ENCODE peak calls at places on chromosomes 4 and X, in five cellular contexts. L is tibial nerve, I is stomach, F is sigmoid colon, W is heart left ventricle. U is an unnamed sample. For H3K4me1, the result is how much of the 10 kb centered on the place peaks cover.

GRCh38 chrX:85516131-85516530 is 136.7 kb upstream of the POF1B start:
- DNase-seq in L (no peak), I (no peak), F (no peak), W (no peak), U (no peak)

GRCh38 chrX:153864101-153864500 is 21.9 kb downstream of the L1CAM start:
- DNase-seq in L (no peak), I (no peak), F (no peak), W (no peak), U (no peak)

GRCh38 chrX:76850851-76851250 is 423.3 kb downstream of the MAGEE1 start:
- DNase-seq in L (no peak), I (no peak), F (no peak), W (no peak), U (no peak)

GRCh38 chr4:180253419-180253818 is 1989.8 kb upstream of the TENM3 start:
- DNase-seq in L (no peak), I (no peak), F (no peak), W (no peak), U (no peak)

GRCh38 chr4:42906906-42907774 is 14.6 kb downstream of the GRXCR1 start:
- DNase-seq in L (no peak), I (peak), F (no peak), W (no peak), U (no peak)

GRCh38 chr4:89024051-89024675 is 32.8 kb downstream of the FAM13A start:
- DNase-seq in L (peak), I (peak), F (peak), W (peak), U (no peak)

GRCh38 chr4:34323549-34324325 is 1920.6 kb downstream of the ARAP2 start:
- DNase-seq in L (no peak), I (no peak), F (no peak), W (no peak), U (no peak)

GRCh38 chr4:65139998-65140397 is 530.3 kb downstream of the EPHA5 start:
- DNase-seq in L (no peak), I (no peak), F (no peak), W (no peak), U (no peak)

GRCh38 chr4:100009490-100009889 is 59.4 kb upstream of the H2AZ1 start:
- DNase-seq in L (no peak), I (no peak), F (no peak), W (no peak), U (no peak)

GRCh38 chr4:79886557-79886956 is 186.5 kb downstream of the ANTXR2 start:
- DNase-seq in L (no peak), I (no peak), F (no peak), W (no peak), U (no peak)

GRCh38 chr4:29970626-29971025 is 749.5 kb upstream of the PCDH7 start:
- DNase-seq in L (no peak), I (no peak), F (no peak), W (no peak), U (no peak)

GRCh38 chr4:118754890-118755289 is 69.7 kb downstream of the METTL14 start:
- DNase-seq in L (no peak), I (no peak), F (no peak), W (no peak), U (no peak)

GRCh38 chrX:119758682-119759332 is 419 bp downstream of the SOWAHD start:
- DNase-seq in L (no peak), I (peak), F (no peak), W (no peak), U (no peak)

GRCh38 chr4:147765121-147765521 is 33.2 kb downstream of the ARHGAP10 start:
- DNase-seq in L (no peak), I (no peak), F (no peak), W (no peak), U (no peak)

GRCh38 chr4:2248044-2248780 is 6.3 kb upstream of the HAUS3 start:
- DNase-seq in L (no peak), I (peak), F (no peak), W (no peak), U (no peak)

GRCh38 chr4:76803522-76803921 is 94.4 kb downstream of the SOWAHB start:
- DNase-seq in L (peak), I (no peak), F (no peak), W (no peak), U (no peak)

GRCh38 chr4:1718095-1718850 is 2.9 kb downstream of the TMEM129 start:
- DNase-seq in L (no peak), I (peak), F (no peak), W (no peak), U (no peak)

GRCh38 chr4:206054-206453 is 81.8 kb downstream of the ZNF718 start:
- DNase-seq in L (no peak), I (no peak), F (no peak), W (no peak), U (no peak)

GRCh38 chr4:152181150-152181549 is 354.7 kb downstream of the FBXW7 start:
- DNase-seq in L (no peak), I (no peak), F (no peak), W (no peak), U (no peak)

GRCh38 chr4:123398151-123398802 is 1.7 kb downstream of the SPRY1 start:
- DNase-seq in L (peak), I (peak), F (peak), W (peak), U (no peak)

GRCh38 chr4:8591626-8592365 is 769 bp upstream of the CPZ start:
- DNase-seq in L (no peak), I (no peak), F (no peak), W (no peak), U (no peak)

GRCh38 chr4:54554339-54554990 is 103.3 kb upstream of the KIT start:
- DNase-seq in L (peak), I (no peak), F (no peak), W (no peak), U (no peak)

GRCh38 chr4:1379801-1380331 is 26.4 kb downstream of the NKX1-1 start:
- DNase-seq in L (no peak), I (no peak), F (peak), W (no peak), U (no peak)

GRCh38 chrX:132092439-132093065 is 35.3 kb downstream of the FRMD7 start:
- DNase-seq in L (peak), I (peak), F (no peak), W (peak), U (no peak)

GRCh38 chr4:159024828-159025227 is 78.1 kb upstream of the RAPGEF2 start:
- DNase-seq in L (no peak), I (no peak), F (no peak), W (no peak), U (no peak)

GRCh38 chrX:78769933-78770332 is 22.4 kb downstream of the LPAR4 start:
- DNase-seq in L (no peak), I (no peak), F (no peak), W (no peak), U (no peak)

GRCh38 chr4:47372561-47372960 is 90.9 kb downstream of the COMMD8 start:
- DNase-seq in L (no peak), I (no peak), F (no peak), W (no peak), U (no peak)

GRCh38 chr4:151527699-151528098 is 118.7 kb downstream of the FHIP1A start:
- DNase-seq in L (no peak), I (no peak), F (no peak), W (no peak), U (no peak)

GRCh38 chr4:149645790-149646189 is 169.9 kb downstream of the IQCM start:
- DNase-seq in L (no peak), I (no peak), F (no peak), W (no peak), U (no peak)

GRCh38 chrX:23662853-23663252 is 4.4 kb upstream of the PRDX4 start:
- DNase-seq in L (no peak), I (no peak), F (no peak), W (no peak), U (no peak)

GRCh38 chrX:74536142-74537010 is 78.0 kb downstream of the RLIM start:
- DNase-seq in L (peak), I (peak), F (peak), W (peak), U (peak)

GRCh38 chr4:154732669-154733068 is 11.1 kb upstream of the LRAT start:
- DNase-seq in L (no peak), I (no peak), F (no peak), W (no peak), U (no peak)

GRCh38 chr4:85107553-85107952 is 141.1 kb upstream of the WDFY3 start:
- DNase-seq in L (no peak), I (no peak), F (no peak), W (no peak), U (no peak)

GRCh38 chr4:6571608-6572007 is 3.4 kb upstream of the MAN2B2 start:
- DNase-seq in L (no peak), I (no peak), F (no peak), W (no peak), U (no peak)

GRCh38 chrX:39814391-39814790 is 283.4 kb downstream of the BCOR start:
- DNase-seq in L (peak), I (no peak), F (no peak), W (no peak), U (no peak)

GRCh38 chr4:138910914-138911336 is 104.7 kb upstream of the NOCT start:
- DNase-seq in L (peak), I (peak), F (peak), W (peak), U (peak)

DNA sequence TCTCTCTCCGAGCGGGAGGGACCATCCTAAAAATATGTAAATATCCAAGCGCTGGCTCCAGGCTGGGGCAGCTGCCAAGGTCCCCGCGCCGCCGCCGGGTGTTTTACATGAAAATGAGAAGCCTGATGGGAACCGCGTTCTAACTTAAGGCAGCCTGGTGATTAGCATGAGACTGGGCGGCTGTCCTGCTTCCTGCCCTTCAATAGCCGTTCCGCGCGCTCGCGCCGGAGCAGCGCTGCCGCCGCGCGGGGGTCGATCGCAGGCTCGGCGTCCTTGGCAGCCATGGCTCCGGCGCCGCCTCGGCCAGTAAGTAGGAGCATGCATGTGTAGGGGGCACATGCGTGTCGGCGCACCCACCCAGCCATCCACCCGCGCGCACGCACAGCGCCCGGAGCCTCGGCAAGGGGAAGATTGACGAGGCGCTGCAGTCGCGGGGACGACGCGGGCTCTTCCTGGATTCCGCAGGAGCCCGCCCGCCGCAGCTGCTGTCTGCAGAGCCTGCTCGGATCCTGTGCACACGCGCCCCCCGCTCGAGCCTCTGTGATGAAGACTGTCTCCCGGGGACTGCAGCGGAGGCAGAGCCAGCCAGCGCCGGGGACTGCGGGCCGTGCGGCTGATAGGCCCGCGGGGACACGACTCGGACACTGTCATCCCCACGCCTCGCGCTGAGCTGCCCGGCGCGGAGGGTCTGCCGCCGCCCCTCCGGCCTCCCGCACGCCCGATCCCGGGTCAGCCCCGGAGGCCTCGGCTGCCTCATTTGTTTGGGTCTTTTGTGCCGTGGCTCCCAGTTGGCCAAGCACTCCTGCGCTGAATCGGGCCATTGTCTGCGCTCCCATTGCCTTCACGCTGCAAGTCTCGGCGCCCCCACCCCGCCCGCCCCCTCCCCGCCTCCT is 732 bp downstream of the STOX2 start:
- DNase-seq in L (peak), I (peak), F (no peak), W (peak), U (peak)
- TF ChIP-seq POLR2A in L (no peak), I (no peak), F (no peak), W (no peak), U (no peak)

GRCh38 chrX:2497961-2498780 is 2.6 kb downstream of the DHRSX start:
- DNase-seq in L (peak), I (peak), F (no peak), W (no peak), U (no peak)
- H3K4me1 ChIP-seq in L (under half), I (under half), F (under half), W (under half), U (under half)

GRCh38 chr4:22692736-22693135 is at the start of gene GBA3:
- DNase-seq in L (no peak), I (no peak), F (no peak), W (no peak), U (no peak)
- TF ChIP-seq CTCF in L (no peak), I (no peak), F (no peak), W (no peak), U (no peak)

GRCh38 chr4:184900184-184900583 is 74.4 kb upstream of the ACSL1 start:
- DNase-seq in L (no peak), I (no peak), F (no peak), W (no peak), U (no peak)

GRCh38 chr4:184898793-184899192 is 73.0 kb upstream of the ACSL1 start:
- DNase-seq in L (no peak), I (no peak), F (no peak), W (no peak), U (no peak)

GRCh38 chr4:184896868-184897715 is 71.3 kb upstream of the ACSL1 start:
- DNase-seq in L (peak), I (no peak), F (no peak), W (no peak), U (no peak)

GRCh38 chr4:184897807-184898388 is 72.1 kb upstream of the ACSL1 start:
- DNase-seq in L (no peak), I (no peak), F (no peak), W (no peak), U (no peak)

GRCh38 chr4:184899261-184900134 is 73.7 kb upstream of the ACSL1 start:
- DNase-seq in L (no peak), I (peak), F (no peak), W (no peak), U (no peak)
- TF ChIP-seq POLR2A in L (no peak), I (no peak), F (no peak), W (no peak), U (no peak)

GRCh38 chr4:184348311-184349233 is 125.8 kb downstream of the IRF2 start:
- DNase-seq in L (no peak), I (peak), F (no peak), W (no peak), U (no peak)

GRCh38 chr4:184344899-184345572 is 127.4 kb upstream of the ENPP6 start:
- DNase-seq in L (no peak), I (no peak), F (no peak), W (no peak), U (no peak)

GRCh38 chr4:184345573-184345922 is 127.9 kb upstream of the ENPP6 start:
- DNase-seq in L (peak), I (no peak), F (peak), W (peak), U (no peak)

GRCh38 chr4:184349283-184350039 is 124.9 kb downstream of the IRF2 start:
- DNase-seq in L (no peak), I (peak), F (no peak), W (no peak), U (no peak)

GRCh38 chr4:184347251-184348239 is 126.8 kb downstream of the IRF2 start:
- DNase-seq in L (peak), I (peak), F (peak), W (peak), U (no peak)
- H3K4me1 ChIP-seq in L (under half), I (under half), F (under half), W (under half), U (under half)

DNA sequence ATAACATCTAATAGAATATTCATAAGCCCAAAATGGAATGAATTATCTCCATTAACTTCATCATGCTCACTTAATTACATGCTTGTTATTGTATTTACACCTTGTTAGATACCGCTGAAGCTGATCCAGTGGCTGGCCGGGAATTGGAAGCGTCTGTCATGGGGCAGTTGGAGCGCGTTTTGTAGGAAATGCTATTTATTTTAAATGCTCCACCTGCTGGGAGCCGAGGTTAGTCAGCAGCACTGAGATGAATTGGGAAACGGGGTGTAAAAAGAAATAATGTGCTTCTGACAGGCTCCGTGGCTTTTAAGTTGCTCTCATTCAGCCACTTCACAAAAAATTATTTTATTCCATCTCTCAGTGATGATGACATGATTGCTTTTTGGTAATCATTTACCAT is 25.2 kb downstream of the ARX start:
- DNase-seq in L (no peak), I (no peak), F (no peak), W (no peak), U (no peak)
- TF ChIP-seq CTCF in L (no peak), I (no peak), F (no peak), W (no peak), U (no peak)

GRCh38 chr4:165369522-165369921 is 9.3 kb upstream of the CPE start:
- DNase-seq in L (no peak), I (no peak), F (no peak), W (no peak), U (no peak)
- TF ChIP-seq POLR2A in L (no peak), I (no peak), F (no peak), W (no peak), U (no peak)

GRCh38 chr4:143381171-143382118 is 44.8 kb downstream of the GAB1 start:
- DNase-seq in L (peak), I (peak), F (peak), W (peak), U (no peak)
- H3K4me1 ChIP-seq in L (half or more), I (half or more), F (half or more), W (half or more), U (half or more)

DNA sequence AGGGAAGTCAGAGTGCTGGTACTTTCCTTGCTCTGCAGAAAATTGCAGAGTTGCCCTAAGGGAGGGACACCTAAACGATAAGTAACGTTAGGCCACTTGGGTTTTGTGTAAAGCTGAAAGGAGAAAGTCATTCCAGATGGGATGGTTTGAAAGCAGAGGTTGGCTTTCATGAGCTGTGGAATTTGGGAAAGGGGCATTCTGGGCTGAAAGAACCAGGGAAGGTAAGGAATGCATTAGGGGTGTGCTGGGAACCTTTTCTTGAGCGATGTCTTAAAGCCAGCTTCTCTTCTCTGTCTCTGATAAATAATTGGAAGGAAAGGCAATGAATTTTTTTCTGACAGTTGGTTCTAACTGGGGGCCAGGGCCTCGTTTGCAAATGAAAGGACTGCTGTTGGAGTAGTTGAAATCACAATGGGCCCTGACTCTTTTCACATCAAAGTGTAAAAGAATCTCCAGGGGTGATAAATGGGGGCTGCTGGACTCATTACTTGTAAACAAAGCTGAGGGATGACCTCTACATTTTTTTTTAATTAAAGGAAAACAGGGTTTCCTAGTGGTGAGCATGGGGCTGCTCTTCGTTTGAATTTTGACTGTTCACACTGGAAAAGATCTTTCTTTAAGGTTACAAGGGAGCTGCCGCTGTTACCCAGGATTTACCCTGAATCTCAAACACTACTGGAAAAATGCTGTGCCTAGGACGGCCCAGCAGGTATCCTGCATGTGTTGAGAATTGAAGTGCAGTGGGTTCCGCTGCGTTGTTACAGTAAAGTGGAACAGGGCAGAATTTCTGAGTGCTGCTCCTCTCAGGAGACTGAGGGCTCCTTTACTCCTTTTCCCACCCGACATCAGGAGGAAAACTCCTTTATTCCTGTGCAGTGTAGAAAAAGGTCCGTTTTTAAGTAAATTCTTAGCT is 25.0 kb downstream of the AFF1 start:
- DNase-seq in L (no peak), I (no peak), F (no peak), W (no peak), U (no peak)
- TF ChIP-seq CTCF in L (no peak), I (no peak), F (no peak), W (no peak), U (no peak)

U was measured in vagina.